ENCODE peak calls at places on chromosome 2, in five cellular contexts. H is H1, Q is HepG2, C is HCT116, D is breast epithelium. F is an unnamed sample.

GRCh38 chr2:240640939-240641338 is 15.7 kb downstream of the GPR35 start:
- DNase-seq in D (no peak), Q (peak; percentile 42), H (peak; percentile 84), C (peak; percentile 29), F (peak; percentile 50)

GRCh38 chr2:230814616-230815015 is 50.1 kb upstream of the ITM2C start:
- DNase-seq in D (no peak), H (no peak), C (no peak), Q (peak; percentile 25), F (no peak)

GRCh38 chr2:37201766-37202165 is 5.5 kb downstream of the CEBPZOS start:
- DNase-seq in C (no peak), Q (no peak), D (no peak), H (no peak), F (no peak)

GRCh38 chr2:74001121-74001520 is 16.4 kb downstream of the TET3 start:
- DNase-seq in C (no peak), H (no peak), D (no peak), Q (no peak), F (no peak)

GRCh38 chr2:105403785-105404698 is 5.2 kb upstream of the FHL2 start:
- DNase-seq in Q (no peak), C (peak; percentile 93), H (no peak), D (peak; percentile 76), F (no peak)

GRCh38 chr2:215748446-215748845 is 264.9 kb downstream of the MREG start:
- DNase-seq in C (no peak), D (peak; percentile 19), Q (no peak), H (no peak), F (no peak)

GRCh38 chr2:220779918-220780317 is 792.2 kb downstream of the EPHA4 start:
- DNase-seq in H (no peak), C (no peak), D (no peak), Q (no peak), F (no peak)

GRCh38 chr2:181675241-181675640 is 5.1 kb downstream of the NEUROD1 start:
- DNase-seq in C (no peak), Q (no peak), H (no peak), D (no peak), F (no peak)

GRCh38 chr2:125169022-125169763 is 1144.1 kb downstream of the CNTNAP5 start:
- DNase-seq in C (no peak), H (no peak), Q (no peak), D (no peak), F (no peak)

GRCh38 chr2:240341064-240341463 is 94.4 kb upstream of the GPC1 start:
- DNase-seq in Q (no peak), H (no peak), C (no peak), D (no peak), F (no peak)

GRCh38 chr2:180670302-180671003 is 310.0 kb upstream of the UBE2E3 start:
- DNase-seq in Q (no peak), H (no peak), D (no peak), C (no peak), F (no peak)

GRCh38 chr2:65396348-65397026 is 35.9 kb downstream of the SPRED2 start:
- DNase-seq in Q (peak; percentile 90), H (no peak), D (no peak), C (no peak), F (peak; percentile 56)

GRCh38 chr2:240956161-240956934 is 42.1 kb upstream of the SNED1 start:
- DNase-seq in Q (no peak), C (no peak), D (peak; percentile 33), H (peak; percentile 41), F (peak; percentile 19)

GRCh38 chr2:48906640-48907039 is 151.1 kb upstream of the LHCGR start:
- DNase-seq in Q (no peak), H (no peak), D (no peak), C (no peak), F (no peak)

GRCh38 chr2:178484245-178485041 is 4.2 kb downstream of the PLEKHA3 start:
- DNase-seq in D (no peak), C (no peak), H (no peak), Q (no peak), F (peak; percentile 71)

GRCh38 chr2:67798536-67799160 is 264.2 kb downstream of the C1D start:
- DNase-seq in D (no peak), H (no peak), Q (no peak), C (no peak), F (no peak)

GRCh38 chr2:11156396-11157075 is 1.3 kb downstream of the SLC66A3 start:
- DNase-seq in D (no peak), C (no peak), Q (no peak), H (no peak), F (no peak)

GRCh38 chr2:190216829-190217228 is 102.8 kb downstream of the HIBCH start:
- DNase-seq in H (peak; percentile 58), D (no peak), C (no peak), Q (peak; percentile 35), F (peak; percentile 40)

GRCh38 chr2:70959851-70960832 is 18.3 kb upstream of the ANKRD53 start:
- DNase-seq in Q (no peak), C (no peak), H (peak; percentile 83), D (peak; percentile 14), F (peak; percentile 20)

GRCh38 chr2:143030127-143030526 is 99.1 kb upstream of the ARHGAP15 start:
- DNase-seq in H (no peak), Q (no peak), C (no peak), D (no peak), F (no peak)

GRCh38 chr2:55111570-55112228 is 61.4 kb upstream of the RTN4 start:
- DNase-seq in D (no peak), C (peak; percentile 74), H (no peak), Q (peak; percentile 68), F (peak; percentile 48)

GRCh38 chr2:166343467-166343866 is 32.3 kb downstream of the SCN9A start:
- DNase-seq in Q (no peak), D (no peak), C (no peak), H (no peak), F (no peak)

GRCh38 chr2:142180820-142181533 is 50.2 kb upstream of the LRP1B start:
- DNase-seq in Q (peak; percentile 43), H (peak; percentile 84), C (peak; percentile 48), D (no peak), F (no peak)

GRCh38 chr2:27297195-27297594 is 11.1 kb downstream of the UCN start:
- DNase-seq in C (no peak), Q (no peak), H (no peak), D (no peak), F (no peak)

GRCh38 chr2:216777637-216778273 is 82.1 kb downstream of the TNP1 start:
- DNase-seq in D (no peak), C (peak; percentile 84), Q (peak; percentile 89), H (peak; percentile 58), F (no peak)

GRCh38 chr2:232275670-232276069 is 102.9 kb upstream of the ALPP start:
- DNase-seq in Q (no peak), D (no peak), H (no peak), C (no peak), F (no peak)

GRCh38 chr2:186919272-186919671 is 70.3 kb upstream of the ZSWIM2 start:
- DNase-seq in D (no peak), Q (no peak), H (no peak), C (peak; percentile 7), F (no peak)

GRCh38 chr2:23687713-23688112 is 239.2 kb downstream of the ATAD2B start:
- DNase-seq in Q (no peak), H (no peak), C (no peak), D (no peak), F (no peak)

GRCh38 chr2:224909885-224910517 is 132.3 kb downstream of the DOCK10 start:
- DNase-seq in C (no peak), Q (no peak), D (peak; percentile 90), H (no peak), F (peak; percentile 35)

GRCh38 chr2:236561874-236562273 is 7.8 kb upstream of the ACKR3 start:
- DNase-seq in C (no peak), H (no peak), Q (no peak), D (no peak), F (no peak)

GRCh38 chr2:69716555-69717120 is 25.3 kb upstream of the ANXA4 start:
- DNase-seq in C (no peak), D (no peak), H (no peak), Q (no peak), F (no peak)

GRCh38 chr2:231985823-231986261 is 24.3 kb downstream of the DIS3L2 start:
- DNase-seq in H (peak; percentile 53), Q (no peak), C (peak; percentile 27), D (peak; percentile 39), F (no peak)

GRCh38 chr2:234792566-234792965 is 159.3 kb upstream of the SH3BP4 start:
- DNase-seq in D (no peak), H (peak; percentile 57), C (no peak), Q (no peak), F (no peak)

GRCh38 chr2:191320881-191321280 is 75.7 kb downstream of the MYO1B start:
- DNase-seq in D (no peak), C (no peak), H (no peak), Q (no peak), F (no peak)

GRCh38 chr2:221747289-221747972 is 175.3 kb upstream of the EPHA4 start:
- DNase-seq in H (no peak), C (no peak), D (no peak), Q (no peak), F (no peak)

DNA sequence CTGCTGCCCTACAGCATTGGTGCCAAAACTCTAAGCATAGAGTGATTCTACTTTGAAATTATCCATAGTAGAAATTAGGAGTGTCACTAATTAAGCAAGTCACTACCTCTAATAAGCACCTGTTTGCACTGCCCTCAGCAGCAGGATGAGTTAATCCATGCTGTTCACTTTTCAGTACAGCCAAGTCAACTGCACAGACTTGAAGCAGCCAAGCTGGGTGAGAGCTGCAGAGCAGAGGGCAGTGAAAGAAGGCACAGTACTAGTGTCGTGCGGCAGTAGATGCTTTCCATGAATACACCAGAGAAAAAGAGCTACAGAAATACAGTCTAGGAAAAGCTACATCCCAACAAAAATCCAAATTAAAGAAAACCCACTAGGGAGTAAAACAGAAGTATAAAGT is 98.6 kb downstream of the RAPH1 start:
- DNase-seq in H (no peak), C (no peak), D (no peak), Q (no peak), F (no peak)
- H3K27ac ChIP-seq in H (no peak overlapping the region), C (no peak overlapping the region), D (no peak overlapping the region), Q (no peak overlapping the region), F (no peak overlapping the region)

GRCh38 chr2:56565143-56565542 is 381.4 kb downstream of the CCDC85A start:
- DNase-seq in D (no peak), C (no peak), H (no peak), Q (no peak), F (no peak)
- H3K4me3 ChIP-seq in D (no peak overlapping the region), C (no peak overlapping the region), H (no peak overlapping the region), Q (no peak overlapping the region), F (no peak overlapping the region)

GRCh38 chr2:218323526-218324472 is 31.5 kb upstream of the TMBIM1 start:
- DNase-seq in H (peak; percentile 73), Q (peak; percentile 66), D (no peak), C (no peak), F (no peak)
- TF ChIP-seq POLR2AphosphoS5 in H (peak; percentile 20), Q (peak; percentile 67), D (no peak), C (peak; percentile 58), F (no peak)

DNA sequence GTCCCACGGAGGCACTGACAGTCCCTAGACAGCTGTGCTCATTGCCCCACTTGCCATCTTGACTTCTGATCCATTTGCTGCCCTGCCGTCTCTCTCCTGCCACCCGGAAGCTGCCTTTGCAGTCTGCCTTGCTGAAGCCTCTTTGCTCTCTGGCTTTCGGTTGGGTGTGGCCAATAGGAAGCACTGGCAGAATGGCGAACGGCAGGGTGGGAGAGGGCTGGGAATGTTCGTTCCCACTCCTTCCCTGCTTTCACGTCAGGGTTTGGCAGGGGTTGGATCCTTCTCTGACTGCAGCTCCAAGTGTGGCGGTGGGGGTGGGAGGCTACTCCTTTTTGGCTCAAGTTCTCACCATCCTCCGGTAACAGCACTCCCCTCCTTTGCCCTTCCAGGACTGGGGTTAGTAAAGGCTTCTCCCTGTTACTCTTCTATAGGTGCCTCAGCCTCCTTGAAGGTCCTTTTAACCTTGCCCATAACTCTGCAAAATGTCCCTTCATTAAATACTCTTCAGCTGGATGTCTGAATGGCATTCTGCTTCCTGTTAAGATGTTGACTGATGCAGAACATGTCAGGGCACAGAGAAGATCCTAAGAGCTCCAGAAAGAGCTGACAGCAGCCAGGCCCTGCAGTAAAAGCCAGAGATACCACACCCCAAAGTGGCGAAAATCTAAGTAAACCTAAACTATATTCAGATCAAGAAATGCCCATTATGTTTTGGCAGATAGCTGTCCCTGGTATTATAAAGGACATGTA is 299.6 kb downstream of the CDCA7 start:
- DNase-seq in C (no peak), Q (no peak), H (no peak), D (no peak), F (no peak)
- H3K27ac ChIP-seq in C (no peak overlapping the region), Q (no peak overlapping the region), H (no peak overlapping the region), D (no peak overlapping the region), F (no peak overlapping the region)